ENCODE peak calls at places on chromosomes 4 and X, in nine cellular contexts. B is IMR-90; Q is T-cell; K is ACHN; T is stromal cell of bone marrow; R is stimulated activated CD4-positive, alpha-beta T cell treated with anti-CD3 and anti-CD28 coated beads, Interleukin-1b, Interleukin-23, amount 100 ng/mL, for 1 hour; O is HS-27A; L is GM23248; N is adrenal gland. V is an unnamed sample.

GRCh38 chr4:142452132-142452855 is 393.8 kb downstream of the INPP4B start:
- DNase-seq in B (peak), Q (no peak), K (no peak), T (peak), R (no peak), O (no peak), L (peak), N (no peak), V (peak)

GRCh38 chr4:163556169-163556568 is 61.7 kb downstream of the TMA16 start:
- DNase-seq in B (peak), Q (no peak), K (peak), T (no peak), R (no peak), O (no peak), L (no peak), N (no peak), V (no peak)

GRCh38 chrX:1416965-1417760 is 25.2 kb upstream of the SLC25A6 start:
- DNase-seq in B (no peak), Q (no peak), K (no peak), T (no peak), R (no peak), O (no peak), L (no peak), N (no peak), V (no peak)

GRCh38 chr4:155658665-155659064 is 8.0 kb upstream of the GUCY1A1 start:
- DNase-seq in B (no peak), Q (no peak), K (no peak), T (no peak), R (no peak), O (no peak), L (no peak), N (no peak), V (no peak)

GRCh38 chrX:103941201-103941975 is 21.0 kb upstream of the TMSB15B start:
- DNase-seq in B (peak), Q (no peak), K (peak), T (no peak), R (no peak), O (peak), L (peak), N (peak), V (peak)

GRCh38 chrX:134935286-134935685 is 55.5 kb upstream of the SMIM10 start:
- DNase-seq in B (no peak), Q (no peak), K (no peak), T (no peak), R (no peak), O (no peak), L (no peak), N (no peak), V (peak)

GRCh38 chr4:1050486-1051213 is 39.2 kb downstream of the FGFRL1 start:
- DNase-seq in B (no peak), Q (no peak), K (no peak), T (no peak), R (no peak), O (no peak), L (no peak), N (no peak), V (no peak)

GRCh38 chrX:18557879-18558278 is 114.0 kb downstream of the RS1 start:
- DNase-seq in B (no peak), Q (no peak), K (no peak), T (no peak), R (no peak), O (no peak), L (no peak), N (no peak), V (no peak)

GRCh38 chr4:128980816-128981326 is 112.5 kb downstream of the SCLT1 start:
- DNase-seq in B (no peak), Q (no peak), K (no peak), T (no peak), R (no peak), O (no peak), L (no peak), N (no peak), V (no peak)

GRCh38 chr4:120722655-120723054 is 199.9 kb downstream of the PRDM5 start:
- DNase-seq in B (no peak), Q (no peak), K (no peak), T (no peak), R (no peak), O (no peak), L (no peak), N (no peak), V (no peak)

GRCh38 chr4:94954273-94954672 is 196.5 kb downstream of the BMPR1B start:
- DNase-seq in B (no peak), Q (no peak), K (no peak), T (no peak), R (no peak), O (no peak), L (no peak), N (no peak), V (no peak)

GRCh38 chr4:124060261-124060918 is 652.1 kb downstream of the ANKRD50 start:
- DNase-seq in B (peak), Q (no peak), K (no peak), T (no peak), R (no peak), O (no peak), L (peak), N (peak), V (peak)

GRCh38 chr4:89914609-89915008 is 20.0 kb downstream of the MMRN1 start:
- DNase-seq in B (no peak), Q (no peak), K (no peak), T (no peak), R (no peak), O (no peak), L (no peak), N (no peak), V (no peak)

GRCh38 chrX:115332832-115333231 is 43.3 kb downstream of the LUZP4 start:
- DNase-seq in B (no peak), Q (no peak), K (no peak), T (no peak), R (no peak), O (no peak), L (no peak), N (no peak), V (no peak)

GRCh38 chr4:161841759-161842158 is 322.0 kb downstream of the FSTL5 start:
- DNase-seq in B (no peak), Q (no peak), K (no peak), T (no peak), R (no peak), O (no peak), L (no peak), N (no peak), V (no peak)

GRCh38 chrX:40651620-40652223 is 4.4 kb upstream of the CXorf38 start:
- DNase-seq in B (peak), Q (peak), K (peak), T (peak), R (peak), O (no peak), L (peak), N (peak), V (peak)

GRCh38 chr4:114316789-114317188 is 281.8 kb upstream of the UGT8 start:
- DNase-seq in B (no peak), Q (no peak), K (no peak), T (no peak), R (no peak), O (no peak), L (no peak), N (no peak), V (no peak)

GRCh38 chr4:123121241-123121907 is 199.0 kb upstream of the NUDT6 start:
- DNase-seq in B (peak), Q (no peak), K (no peak), T (no peak), R (no peak), O (no peak), L (peak), N (no peak), V (peak)

GRCh38 chr4:52196606-52197130 is 145.6 kb downstream of the SPATA18 start:
- DNase-seq in B (no peak), Q (no peak), K (no peak), T (no peak), R (no peak), O (no peak), L (no peak), N (no peak), V (no peak)

GRCh38 chr4:25916870-25917269 is 2.9 kb downstream of the SMIM20 start:
- DNase-seq in B (no peak), Q (no peak), K (no peak), T (no peak), R (no peak), O (no peak), L (peak), N (no peak), V (no peak)

GRCh38 chrX:65643786-65644111 is 23.7 kb upstream of the MSN start:
- DNase-seq in B (no peak), Q (no peak), K (no peak), T (no peak), R (no peak), O (no peak), L (no peak), N (no peak), V (no peak)

GRCh38 chr4:139977838-139978604 is 176.0 kb downstream of the MAML3 start:
- DNase-seq in B (no peak), Q (no peak), K (no peak), T (no peak), R (no peak), O (no peak), L (no peak), N (no peak), V (no peak)

GRCh38 chrX:120840826-120841225 is 34.8 kb downstream of the CT47B1 start:
- DNase-seq in B (no peak), Q (no peak), K (no peak), T (no peak), R (no peak), O (no peak), L (peak), N (no peak), V (peak)

GRCh38 chr4:84394386-84394785 is 104.7 kb downstream of the NKX6-1 start:
- DNase-seq in B (no peak), Q (no peak), K (peak), T (no peak), R (no peak), O (no peak), L (no peak), N (no peak), V (no peak)

GRCh38 chr4:85737254-85737653 is 262.3 kb downstream of the ARHGAP24 start:
- DNase-seq in B (no peak), Q (no peak), K (no peak), T (no peak), R (no peak), O (no peak), L (no peak), N (no peak), V (no peak)

GRCh38 chr4:83618991-83619390 is 83.1 kb downstream of the GPAT3 start:
- DNase-seq in B (peak), Q (no peak), K (peak), T (no peak), R (no peak), O (peak), L (peak), N (peak), V (peak)

GRCh38 chrX:23819385-23820234 is 36.6 kb downstream of the SAT1 start:
- DNase-seq in B (peak), Q (no peak), K (no peak), T (no peak), R (no peak), O (no peak), L (peak), N (no peak), V (no peak)

GRCh38 chr4:88630756-88631155 is 38.5 kb downstream of the HERC3 start:
- DNase-seq in B (peak), Q (no peak), K (peak), T (peak), R (no peak), O (no peak), L (peak), N (no peak), V (peak)

GRCh38 chr4:112102875-112103370 is 42.3 kb upstream of the FAM241A start:
- DNase-seq in B (no peak), Q (no peak), K (no peak), T (no peak), R (no peak), O (no peak), L (no peak), N (no peak), V (no peak)

GRCh38 chr4:186137193-186137792 is 32.8 kb downstream of the FAM149A start:
- DNase-seq in B (peak), Q (no peak), K (peak), T (peak), R (no peak), O (no peak), L (peak), N (peak), V (peak)

GRCh38 chr4:81555489-81555888 is 83.8 kb upstream of the RASGEF1B start:
- DNase-seq in B (no peak), Q (no peak), K (no peak), T (no peak), R (no peak), O (no peak), L (no peak), N (no peak), V (no peak)

GRCh38 chr4:159012381-159012780 is 90.5 kb upstream of the RAPGEF2 start:
- DNase-seq in B (peak), Q (no peak), K (peak), T (no peak), R (no peak), O (no peak), L (peak), N (no peak), V (peak)

GRCh38 chr4:4216261-4216660 is 10.5 kb downstream of the OTOP1 start:
- DNase-seq in B (no peak), Q (no peak), K (no peak), T (no peak), R (no peak), O (no peak), L (no peak), N (no peak), V (peak)

GRCh38 chrX:106144755-106145639 is 23.1 kb upstream of the PWWP3B start:
- DNase-seq in B (no peak), Q (no peak), K (no peak), T (no peak), R (no peak), O (no peak), L (no peak), N (peak), V (peak)

GRCh38 chr4:182169987-182170386 is 73.2 kb upstream of the TENM3 start:
- DNase-seq in B (no peak), Q (no peak), K (no peak), T (no peak), R (no peak), O (no peak), L (no peak), N (no peak), V (no peak)

V was measured in fibroblast of pulmonary artery.